ENCODE peak calls at places on chromosomes 16 and 17, in eight cellular contexts. One of them, this sample, is unnamed.

GRCh38 chr16:66521227-66521626 is 28.7 kb downstream of the TK2 start:
- DNase-seq in thoracic aorta: no peak
- DNase-seq in NCI-H226: no peak
- DNase-seq in left ventricle myocardium inferior: no peak
- DNase-seq in GM10248: no peak
- DNase-seq in HFF-Myc: no peak
- DNase-seq in activated CD4-positive, alpha-beta T cell treated with anti-CD3 and anti-CD28 coated beads for 24 hours: no peak
- DNase-seq in astrocyte of the spinal cord: no peak
- DNase-seq in this sample: no peak

GRCh38 chr17:42431758-42432161 is 8.7 kb upstream of the CAVIN1 start:
- DNase-seq in thoracic aorta: no peak
- DNase-seq in NCI-H226: no peak
- DNase-seq in left ventricle myocardium inferior: no peak
- DNase-seq in GM10248: no peak
- DNase-seq in HFF-Myc: no peak
- DNase-seq in activated CD4-positive, alpha-beta T cell treated with anti-CD3 and anti-CD28 coated beads for 24 hours: no peak
- DNase-seq in astrocyte of the spinal cord: no peak
- DNase-seq in this sample: no peak

GRCh38 chr17:62110923-62111484 is 45.9 kb upstream of the MED13 start:
- DNase-seq in thoracic aorta: no peak
- DNase-seq in NCI-H226: no peak
- DNase-seq in left ventricle myocardium inferior: no peak
- DNase-seq in GM10248: no peak
- DNase-seq in HFF-Myc: no peak
- DNase-seq in activated CD4-positive, alpha-beta T cell treated with anti-CD3 and anti-CD28 coated beads for 24 hours: no peak
- DNase-seq in astrocyte of the spinal cord: no peak
- DNase-seq in this sample: no peak

GRCh38 chr17:65449495-65449894 is 112.0 kb downstream of the AXIN2 start:
- DNase-seq in thoracic aorta: no peak
- DNase-seq in NCI-H226: no peak
- DNase-seq in left ventricle myocardium inferior: no peak
- DNase-seq in GM10248: no peak
- DNase-seq in HFF-Myc: no peak
- DNase-seq in activated CD4-positive, alpha-beta T cell treated with anti-CD3 and anti-CD28 coated beads for 24 hours: no peak
- DNase-seq in astrocyte of the spinal cord: no peak
- DNase-seq in this sample: no peak

GRCh38 chr16:4733747-4734062 is 366 bp downstream of the ANKS3 start:
- DNase-seq in thoracic aorta: no peak
- DNase-seq in NCI-H226: peak; percentile 8
- DNase-seq in left ventricle myocardium inferior: no peak
- DNase-seq in GM10248: no peak
- DNase-seq in HFF-Myc: no peak
- DNase-seq in activated CD4-positive, alpha-beta T cell treated with anti-CD3 and anti-CD28 coated beads for 24 hours: no peak
- DNase-seq in astrocyte of the spinal cord: no peak
- DNase-seq in this sample: no peak

GRCh38 chr16:8476824-8477223 is 113.5 kb downstream of the TMEM114 start:
- DNase-seq in thoracic aorta: no peak
- DNase-seq in NCI-H226: no peak
- DNase-seq in left ventricle myocardium inferior: no peak
- DNase-seq in GM10248: no peak
- DNase-seq in HFF-Myc: no peak
- DNase-seq in activated CD4-positive, alpha-beta T cell treated with anti-CD3 and anti-CD28 coated beads for 24 hours: no peak
- DNase-seq in astrocyte of the spinal cord: no peak
- DNase-seq in this sample: no peak

GRCh38 chr17:76726766-76727718 is at the start of gene METTL23:
- DNase-seq in thoracic aorta: no peak
- DNase-seq in NCI-H226: peak; percentile 72
- DNase-seq in left ventricle myocardium inferior: peak; percentile 87
- DNase-seq in GM10248: peak; percentile 81
- DNase-seq in HFF-Myc: no peak
- DNase-seq in activated CD4-positive, alpha-beta T cell treated with anti-CD3 and anti-CD28 coated beads for 24 hours: peak; percentile 62
- DNase-seq in astrocyte of the spinal cord: peak; percentile 74
- DNase-seq in this sample: peak; percentile 94

GRCh38 chr17:77322534-77323412 is 182.0 kb downstream of the SEC14L1 start:
- DNase-seq in thoracic aorta: peak; percentile 90
- DNase-seq in NCI-H226: peak; percentile 98
- DNase-seq in left ventricle myocardium inferior: peak; percentile 83
- DNase-seq in GM10248: no peak
- DNase-seq in HFF-Myc: peak; percentile 91
- DNase-seq in activated CD4-positive, alpha-beta T cell treated with anti-CD3 and anti-CD28 coated beads for 24 hours: no peak
- DNase-seq in astrocyte of the spinal cord: peak; percentile 100
- DNase-seq in this sample: peak; percentile 80

GRCh38 chr17:60401819-60402218 is 9.9 kb upstream of the USP32 start:
- DNase-seq in thoracic aorta: no peak
- DNase-seq in NCI-H226: no peak
- DNase-seq in left ventricle myocardium inferior: no peak
- DNase-seq in GM10248: no peak
- DNase-seq in HFF-Myc: no peak
- DNase-seq in activated CD4-positive, alpha-beta T cell treated with anti-CD3 and anti-CD28 coated beads for 24 hours: no peak
- DNase-seq in astrocyte of the spinal cord: no peak
- DNase-seq in this sample: no peak

GRCh38 chr17:31424944-31425582 is 33.6 kb downstream of the RAB11FIP4 start:
- DNase-seq in thoracic aorta: no peak
- DNase-seq in NCI-H226: peak; percentile 90
- DNase-seq in left ventricle myocardium inferior: peak; percentile 33
- DNase-seq in GM10248: no peak
- DNase-seq in HFF-Myc: no peak
- DNase-seq in activated CD4-positive, alpha-beta T cell treated with anti-CD3 and anti-CD28 coated beads for 24 hours: no peak
- DNase-seq in astrocyte of the spinal cord: no peak
- DNase-seq in this sample: no peak

GRCh38 chr17:81794509-81794908 is 9.4 kb upstream of the GCGR start:
- DNase-seq in thoracic aorta: no peak
- DNase-seq in NCI-H226: peak; percentile 31
- DNase-seq in left ventricle myocardium inferior: no peak
- DNase-seq in GM10248: no peak
- DNase-seq in HFF-Myc: no peak
- DNase-seq in activated CD4-positive, alpha-beta T cell treated with anti-CD3 and anti-CD28 coated beads for 24 hours: no peak
- DNase-seq in astrocyte of the spinal cord: no peak
- DNase-seq in this sample: no peak

GRCh38 chr16:58032710-58033293 is 7.2 kb downstream of the MMP15 start:
- DNase-seq in thoracic aorta: no peak
- DNase-seq in NCI-H226: no peak
- DNase-seq in left ventricle myocardium inferior: peak; percentile 62
- DNase-seq in GM10248: no peak
- DNase-seq in HFF-Myc: no peak
- DNase-seq in activated CD4-positive, alpha-beta T cell treated with anti-CD3 and anti-CD28 coated beads for 24 hours: no peak
- DNase-seq in astrocyte of the spinal cord: no peak
- DNase-seq in this sample: peak; percentile 90

GRCh38 chr17:28862497-28862896 is 7.7 kb downstream of the ERAL1 start:
- DNase-seq in thoracic aorta: no peak
- DNase-seq in NCI-H226: no peak
- DNase-seq in left ventricle myocardium inferior: no peak
- DNase-seq in GM10248: no peak
- DNase-seq in HFF-Myc: no peak
- DNase-seq in activated CD4-positive, alpha-beta T cell treated with anti-CD3 and anti-CD28 coated beads for 24 hours: no peak
- DNase-seq in astrocyte of the spinal cord: no peak
- DNase-seq in this sample: no peak

GRCh38 chr16:30605148-30605547 is 5.0 kb downstream of the ZNF689 start:
- DNase-seq in thoracic aorta: no peak
- DNase-seq in NCI-H226: no peak
- DNase-seq in left ventricle myocardium inferior: no peak
- DNase-seq in GM10248: no peak
- DNase-seq in HFF-Myc: no peak
- DNase-seq in activated CD4-positive, alpha-beta T cell treated with anti-CD3 and anti-CD28 coated beads for 24 hours: no peak
- DNase-seq in astrocyte of the spinal cord: no peak
- DNase-seq in this sample: no peak

GRCh38 chr17:45326566-45326965 is 9.7 kb upstream of the MAP3K14 start:
- DNase-seq in thoracic aorta: no peak
- DNase-seq in NCI-H226: no peak
- DNase-seq in left ventricle myocardium inferior: no peak
- DNase-seq in GM10248: no peak
- DNase-seq in HFF-Myc: no peak
- DNase-seq in activated CD4-positive, alpha-beta T cell treated with anti-CD3 and anti-CD28 coated beads for 24 hours: no peak
- DNase-seq in astrocyte of the spinal cord: no peak
- DNase-seq in this sample: peak; percentile 0

GRCh38 chr17:5234645-5235576 is at the start of gene SCIMP:
- DNase-seq in thoracic aorta: no peak
- DNase-seq in NCI-H226: no peak
- DNase-seq in left ventricle myocardium inferior: peak; percentile 23
- DNase-seq in GM10248: peak; percentile 70
- DNase-seq in HFF-Myc: no peak
- DNase-seq in activated CD4-positive, alpha-beta T cell treated with anti-CD3 and anti-CD28 coated beads for 24 hours: no peak
- DNase-seq in astrocyte of the spinal cord: no peak
- DNase-seq in this sample: no peak

This sample was measured in cardiac septum.